ENCODE peak calls at places on chromosomes 16 and 17, in ten cellular contexts. One of them, this sample, is unnamed.
A peak's percentile ranks its signal among the peaks of the same experiment; 100 is the strongest.

GRCh38 chr16:71526111-71526998 is at the start of gene CHST4:
- DNase-seq in T-helper 2 cell treated with Interferon-gamma antibody and Interleukin-4, amounts not matched to agents 5 μg/mL and 100 μg/mL, for 36 hours: no peak
- DNase-seq in IMR-90: peak; percentile 57
- DNase-seq in D341Med: peak; percentile 53
- DNase-seq in caudate nucleus: no peak
- DNase-seq in stimulated activated CD4-positive, alpha-beta T cell treated with anti-CD3 and anti-CD28 coated beads, Interleukin-1b, Interleukin-23, amount 100 ng/mL, for 1 hour: no peak
- DNase-seq in AG10803: peak; percentile 64
- DNase-seq in RWPE1: peak; percentile 57
- DNase-seq in omental fat pad: no peak
- DNase-seq in effector CD4-positive, alpha-beta T cell: no peak
- DNase-seq in this sample: peak; percentile 66

GRCh38 chr17:40323731-40324650 is 15.0 kb downstream of the RARA start:
- DNase-seq in T-helper 2 cell treated with Interferon-gamma antibody and Interleukin-4, amounts not matched to agents 5 μg/mL and 100 μg/mL, for 36 hours: peak; percentile 57
- DNase-seq in IMR-90: peak; percentile 44
- DNase-seq in D341Med: no peak
- DNase-seq in caudate nucleus: no peak
- DNase-seq in stimulated activated CD4-positive, alpha-beta T cell treated with anti-CD3 and anti-CD28 coated beads, Interleukin-1b, Interleukin-23, amount 100 ng/mL, for 1 hour: no peak
- DNase-seq in AG10803: peak; percentile 72
- DNase-seq in RWPE1: no peak
- DNase-seq in omental fat pad: no peak
- DNase-seq in effector CD4-positive, alpha-beta T cell: peak; percentile 82
- DNase-seq in this sample: no peak

GRCh38 chr16:1884155-1884760 is 12.3 kb upstream of the MEIOB start:
- DNase-seq in T-helper 2 cell treated with Interferon-gamma antibody and Interleukin-4, amounts not matched to agents 5 μg/mL and 100 μg/mL, for 36 hours: no peak
- DNase-seq in IMR-90: no peak
- DNase-seq in D341Med: no peak
- DNase-seq in caudate nucleus: no peak
- DNase-seq in stimulated activated CD4-positive, alpha-beta T cell treated with anti-CD3 and anti-CD28 coated beads, Interleukin-1b, Interleukin-23, amount 100 ng/mL, for 1 hour: no peak
- DNase-seq in AG10803: peak; percentile 8
- DNase-seq in RWPE1: no peak
- DNase-seq in omental fat pad: no peak
- DNase-seq in effector CD4-positive, alpha-beta T cell: no peak
- DNase-seq in this sample: peak; percentile 14

GRCh38 chr17:57662644-57663308 is 82.3 kb downstream of the CCDC182 start:
- DNase-seq in T-helper 2 cell treated with Interferon-gamma antibody and Interleukin-4, amounts not matched to agents 5 μg/mL and 100 μg/mL, for 36 hours: no peak
- DNase-seq in IMR-90: peak; percentile 99
- DNase-seq in D341Med: peak; percentile 82
- DNase-seq in caudate nucleus: peak; percentile 94
- DNase-seq in stimulated activated CD4-positive, alpha-beta T cell treated with anti-CD3 and anti-CD28 coated beads, Interleukin-1b, Interleukin-23, amount 100 ng/mL, for 1 hour: no peak
- DNase-seq in AG10803: peak; percentile 99
- DNase-seq in RWPE1: peak; percentile 98
- DNase-seq in omental fat pad: peak; percentile 92
- DNase-seq in effector CD4-positive, alpha-beta T cell: peak; percentile 17
- DNase-seq in this sample: peak; percentile 98

GRCh38 chr16:86455116-86455515 is 55.2 kb upstream of the FOXF1 start:
- DNase-seq in T-helper 2 cell treated with Interferon-gamma antibody and Interleukin-4, amounts not matched to agents 5 μg/mL and 100 μg/mL, for 36 hours: no peak
- DNase-seq in IMR-90: peak; percentile 100
- DNase-seq in D341Med: no peak
- DNase-seq in caudate nucleus: no peak
- DNase-seq in stimulated activated CD4-positive, alpha-beta T cell treated with anti-CD3 and anti-CD28 coated beads, Interleukin-1b, Interleukin-23, amount 100 ng/mL, for 1 hour: no peak
- DNase-seq in AG10803: peak; percentile 75
- DNase-seq in RWPE1: no peak
- DNase-seq in omental fat pad: no peak
- DNase-seq in effector CD4-positive, alpha-beta T cell: no peak
- DNase-seq in this sample: peak; percentile 10

GRCh38 chr17:38702900-38703741 is 2.0 kb upstream of the MLLT6 start:
- DNase-seq in T-helper 2 cell treated with Interferon-gamma antibody and Interleukin-4, amounts not matched to agents 5 μg/mL and 100 μg/mL, for 36 hours: no peak
- DNase-seq in IMR-90: no peak
- DNase-seq in D341Med: no peak
- DNase-seq in caudate nucleus: no peak
- DNase-seq in stimulated activated CD4-positive, alpha-beta T cell treated with anti-CD3 and anti-CD28 coated beads, Interleukin-1b, Interleukin-23, amount 100 ng/mL, for 1 hour: no peak
- DNase-seq in AG10803: no peak
- DNase-seq in RWPE1: no peak
- DNase-seq in omental fat pad: no peak
- DNase-seq in effector CD4-positive, alpha-beta T cell: no peak
- DNase-seq in this sample: no peak

GRCh38 chr16:50067290-50067853 is 1.6 kb downstream of the HEATR3 start:
- DNase-seq in T-helper 2 cell treated with Interferon-gamma antibody and Interleukin-4, amounts not matched to agents 5 μg/mL and 100 μg/mL, for 36 hours: peak; percentile 13
- DNase-seq in IMR-90: peak; percentile 74
- DNase-seq in D341Med: peak; percentile 48
- DNase-seq in caudate nucleus: no peak
- DNase-seq in stimulated activated CD4-positive, alpha-beta T cell treated with anti-CD3 and anti-CD28 coated beads, Interleukin-1b, Interleukin-23, amount 100 ng/mL, for 1 hour: no peak
- DNase-seq in AG10803: peak; percentile 69
- DNase-seq in RWPE1: peak; percentile 16
- DNase-seq in omental fat pad: no peak
- DNase-seq in effector CD4-positive, alpha-beta T cell: peak; percentile 12
- DNase-seq in this sample: peak; percentile 60

GRCh38 chr17:50893183-50893993 is 27.2 kb upstream of the TOB1 start:
- DNase-seq in T-helper 2 cell treated with Interferon-gamma antibody and Interleukin-4, amounts not matched to agents 5 μg/mL and 100 μg/mL, for 36 hours: no peak
- DNase-seq in IMR-90: peak; percentile 52
- DNase-seq in D341Med: no peak
- DNase-seq in caudate nucleus: peak; percentile 68
- DNase-seq in stimulated activated CD4-positive, alpha-beta T cell treated with anti-CD3 and anti-CD28 coated beads, Interleukin-1b, Interleukin-23, amount 100 ng/mL, for 1 hour: no peak
- DNase-seq in AG10803: peak; percentile 31
- DNase-seq in RWPE1: peak; percentile 76
- DNase-seq in omental fat pad: no peak
- DNase-seq in effector CD4-positive, alpha-beta T cell: no peak
- DNase-seq in this sample: no peak

GRCh38 chr16:12646490-12647274 is 157.0 kb downstream of the CPPED1 start:
- DNase-seq in T-helper 2 cell treated with Interferon-gamma antibody and Interleukin-4, amounts not matched to agents 5 μg/mL and 100 μg/mL, for 36 hours: peak; percentile 51
- DNase-seq in IMR-90: no peak
- DNase-seq in D341Med: no peak
- DNase-seq in caudate nucleus: no peak
- DNase-seq in stimulated activated CD4-positive, alpha-beta T cell treated with anti-CD3 and anti-CD28 coated beads, Interleukin-1b, Interleukin-23, amount 100 ng/mL, for 1 hour: peak; percentile 6
- DNase-seq in AG10803: peak; percentile 32
- DNase-seq in RWPE1: no peak
- DNase-seq in omental fat pad: no peak
- DNase-seq in effector CD4-positive, alpha-beta T cell: no peak
- DNase-seq in this sample: peak; percentile 42

GRCh38 chr17:39591958-39592954 is 15.5 kb downstream of the NEUROD2 start:
- DNase-seq in T-helper 2 cell treated with Interferon-gamma antibody and Interleukin-4, amounts not matched to agents 5 μg/mL and 100 μg/mL, for 36 hours: no peak
- DNase-seq in IMR-90: peak; percentile 50
- DNase-seq in D341Med: peak; percentile 67
- DNase-seq in caudate nucleus: no peak
- DNase-seq in stimulated activated CD4-positive, alpha-beta T cell treated with anti-CD3 and anti-CD28 coated beads, Interleukin-1b, Interleukin-23, amount 100 ng/mL, for 1 hour: no peak
- DNase-seq in AG10803: peak; percentile 22
- DNase-seq in RWPE1: peak; percentile 55
- DNase-seq in omental fat pad: no peak
- DNase-seq in effector CD4-positive, alpha-beta T cell: peak; percentile 17
- DNase-seq in this sample: peak; percentile 9

GRCh38 chr17:58965221-58965620 is 141.5 kb downstream of the TRIM37 start:
- DNase-seq in T-helper 2 cell treated with Interferon-gamma antibody and Interleukin-4, amounts not matched to agents 5 μg/mL and 100 μg/mL, for 36 hours: no peak
- DNase-seq in IMR-90: no peak
- DNase-seq in D341Med: no peak
- DNase-seq in caudate nucleus: no peak
- DNase-seq in stimulated activated CD4-positive, alpha-beta T cell treated with anti-CD3 and anti-CD28 coated beads, Interleukin-1b, Interleukin-23, amount 100 ng/mL, for 1 hour: no peak
- DNase-seq in AG10803: no peak
- DNase-seq in RWPE1: no peak
- DNase-seq in omental fat pad: no peak
- DNase-seq in effector CD4-positive, alpha-beta T cell: no peak
- DNase-seq in this sample: no peak

GRCh38 chr17:50883850-50884291 is 17.7 kb upstream of the TOB1 start:
- DNase-seq in T-helper 2 cell treated with Interferon-gamma antibody and Interleukin-4, amounts not matched to agents 5 μg/mL and 100 μg/mL, for 36 hours: no peak
- DNase-seq in IMR-90: no peak
- DNase-seq in D341Med: no peak
- DNase-seq in caudate nucleus: no peak
- DNase-seq in stimulated activated CD4-positive, alpha-beta T cell treated with anti-CD3 and anti-CD28 coated beads, Interleukin-1b, Interleukin-23, amount 100 ng/mL, for 1 hour: no peak
- DNase-seq in AG10803: no peak
- DNase-seq in RWPE1: no peak
- DNase-seq in omental fat pad: no peak
- DNase-seq in effector CD4-positive, alpha-beta T cell: no peak
- DNase-seq in this sample: no peak

GRCh38 chr17:47663997-47664941 is 14.6 kb downstream of the KPNB1 start:
- DNase-seq in T-helper 2 cell treated with Interferon-gamma antibody and Interleukin-4, amounts not matched to agents 5 μg/mL and 100 μg/mL, for 36 hours: peak; percentile 45
- DNase-seq in IMR-90: peak; percentile 54
- DNase-seq in D341Med: peak; percentile 84
- DNase-seq in caudate nucleus: no peak
- DNase-seq in stimulated activated CD4-positive, alpha-beta T cell treated with anti-CD3 and anti-CD28 coated beads, Interleukin-1b, Interleukin-23, amount 100 ng/mL, for 1 hour: peak; percentile 24
- DNase-seq in AG10803: peak; percentile 64
- DNase-seq in RWPE1: peak; percentile 41
- DNase-seq in omental fat pad: no peak
- DNase-seq in effector CD4-positive, alpha-beta T cell: peak; percentile 56
- DNase-seq in this sample: peak; percentile 63

This sample was measured in brain microvascular endothelial cell.